ENCODE peak calls at places on chromosome 9, in four cellular contexts. D is WTC11, L is heart right ventricle, A is nephron progenitor cell. K is an unnamed sample.

GRCh38 chr9:134811673-134812668 is 68.6 kb upstream of the FCN2 start:
- DNase-seq in D (peak), L (no peak), A (no peak), K (no peak)

GRCh38 chr9:77218612-77219011 is 41.3 kb downstream of the VPS13A start:
- DNase-seq in D (no peak), L (no peak), A (no peak), K (no peak)

GRCh38 chr9:71744754-71745521 is 23.4 kb downstream of the CEMIP2 start:
- DNase-seq in L (no peak), A (no peak), D (no peak), K (no peak)

GRCh38 chr9:32395483-32396216 is 11.2 kb downstream of the ACO1 start:
- DNase-seq in D (no peak), L (peak), A (no peak), K (no peak)

GRCh38 chr9:120413121-120414048 is 166.6 kb downstream of the CDK5RAP2 start:
- DNase-seq in D (peak), L (no peak), A (no peak), K (no peak)

GRCh38 chr9:28059192-28059591 is 485.9 kb upstream of the C9orf72 start:
- DNase-seq in L (no peak), A (no peak), D (no peak), K (no peak)

GRCh38 chr9:5999443-6000104 is 15.8 kb downstream of the RANBP6 start:
- DNase-seq in D (no peak), A (no peak), L (no peak), K (no peak)

GRCh38 chr9:107504585-107505455 is 15.3 kb upstream of the KLF4 start:
- DNase-seq in A (no peak), L (no peak), D (no peak), K (no peak)

GRCh38 chr9:129755151-129755550 is 2.3 kb upstream of the PTGES start:
- DNase-seq in A (no peak), D (no peak), L (no peak), K (no peak)

GRCh38 chr9:81596671-81597426 is 92.5 kb downstream of the TLE1 start:
- DNase-seq in L (no peak), A (no peak), D (no peak), K (no peak)

GRCh38 chr9:125541840-125542243 is 165.2 kb downstream of the MAPKAP1 start:
- DNase-seq in D (no peak), A (no peak), L (peak), K (no peak)

DNA sequence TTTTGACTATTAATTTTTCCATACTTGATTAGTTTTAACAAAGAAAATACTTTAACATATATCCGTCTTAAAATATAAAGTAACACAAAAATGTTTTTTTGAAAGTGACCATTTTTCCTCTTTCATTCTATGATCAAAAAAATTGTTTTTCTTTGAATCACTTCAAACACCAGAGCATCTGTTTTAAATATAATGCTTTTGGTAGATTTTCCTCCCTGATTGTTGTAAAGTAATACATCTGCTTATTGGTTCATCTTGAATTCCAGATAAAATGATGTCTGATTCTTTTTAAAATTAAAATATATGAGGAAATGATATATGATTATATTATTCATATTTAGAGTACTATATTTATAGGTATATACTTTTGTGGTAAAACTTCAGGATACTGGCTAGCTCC is 76.2 kb upstream of the LPAR1 start:
- DNase-seq in A (no peak), L (no peak), D (no peak), K (no peak)
- TF ChIP-seq CTCF in A (no peak), L (no peak), D (no peak), K (no peak)

GRCh38 chr9:95181845-95182244 is 135.7 kb downstream of the FANCC start:
- DNase-seq in D (no peak), L (no peak), A (no peak), K (no peak)

GRCh38 chr9:95177617-95178016 is 139.9 kb downstream of the FANCC start:
- DNase-seq in D (no peak), L (no peak), A (no peak), K (no peak)

GRCh38 chr9:95185931-95186330 is 131.6 kb downstream of the FANCC start:
- DNase-seq in A (no peak), L (no peak), D (no peak), K (no peak)

GRCh38 chr9:95181226-95181818 is 136.2 kb downstream of the FANCC start:
- DNase-seq in D (no peak), L (no peak), A (no peak), K (no peak)

GRCh38 chr9:95182854-95183563 is 134.5 kb downstream of the FANCC start:
- DNase-seq in L (no peak), D (peak), A (no peak), K (no peak)
- TF ChIP-seq CTCF in L (peak), D (peak), A (peak), K (peak)

GRCh38 chr9:117616436-117616835 is 87.8 kb upstream of the TLR4 start:
- DNase-seq in L (no peak), A (no peak), D (no peak), K (no peak)

GRCh38 chr9:117624106-117624505 is 80.1 kb upstream of the TLR4 start:
- DNase-seq in D (no peak), A (no peak), L (no peak), K (no peak)

GRCh38 chr9:117625154-117625553 is 79.0 kb upstream of the TLR4 start:
- DNase-seq in D (no peak), A (no peak), L (no peak), K (no peak)

DNA sequence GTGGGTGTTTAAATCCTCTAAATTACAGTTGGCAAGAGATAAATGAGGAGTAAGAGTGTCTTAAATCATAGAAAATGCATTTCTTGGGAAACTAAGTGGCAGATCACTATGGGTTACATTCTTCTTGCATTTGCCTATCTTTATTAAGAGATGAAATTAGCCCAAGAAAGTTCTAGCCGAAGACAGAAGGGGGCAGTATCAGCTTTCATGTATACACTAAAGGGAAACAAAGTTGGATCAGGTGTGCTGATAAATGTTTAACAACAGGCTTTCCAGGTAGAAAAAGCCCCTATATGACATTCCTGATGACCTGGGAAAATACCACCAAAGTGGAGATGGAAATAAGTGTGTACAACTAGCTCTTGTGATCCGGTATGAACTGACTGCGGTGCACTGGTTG is 81.9 kb upstream of the TLR4 start:
- DNase-seq in L (no peak), D (no peak), A (no peak), K (no peak)
- TF ChIP-seq CTCF in L (no peak), D (no peak), A (no peak), K (peak)

GRCh38 chr9:109086221-109086620 is 33.5 kb downstream of the TMEM245 start:
- DNase-seq in L (no peak), D (no peak), A (no peak), K (no peak)
- TF ChIP-seq CTCF in L (no peak), D (no peak), A (no peak), K (no peak)

GRCh38 chr9:22005083-22005699 is 3.9 kb downstream of the CDKN2B start:
- DNase-seq in A (peak), D (peak), L (no peak), K (no peak)
- TF ChIP-seq CTCF in A (no peak), D (no peak), L (no peak), K (peak)

DNA sequence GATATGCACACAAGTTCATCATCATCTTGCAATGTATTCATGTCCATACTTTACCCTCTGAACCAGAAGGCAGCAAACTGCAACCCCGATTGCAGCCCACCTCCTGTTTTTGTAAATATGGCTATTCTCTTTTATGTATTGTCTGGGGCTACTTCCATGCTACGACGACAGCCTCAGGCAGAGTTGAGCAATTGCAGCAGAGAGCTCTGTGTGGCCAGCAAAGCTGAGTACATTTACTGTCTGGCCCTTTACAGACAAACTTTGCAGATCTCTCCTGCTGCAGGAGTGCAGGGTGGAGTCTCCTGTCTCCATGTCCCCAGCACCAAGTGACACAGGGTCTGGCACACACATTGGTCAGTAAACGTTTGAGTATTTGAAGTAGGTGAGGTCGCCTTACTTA is 27.0 kb downstream of the PRRC2B start:
- DNase-seq in D (no peak), A (no peak), L (no peak), K (no peak)
- TF ChIP-seq CTCF in D (no peak), A (no peak), L (peak), K (no peak)

DNA sequence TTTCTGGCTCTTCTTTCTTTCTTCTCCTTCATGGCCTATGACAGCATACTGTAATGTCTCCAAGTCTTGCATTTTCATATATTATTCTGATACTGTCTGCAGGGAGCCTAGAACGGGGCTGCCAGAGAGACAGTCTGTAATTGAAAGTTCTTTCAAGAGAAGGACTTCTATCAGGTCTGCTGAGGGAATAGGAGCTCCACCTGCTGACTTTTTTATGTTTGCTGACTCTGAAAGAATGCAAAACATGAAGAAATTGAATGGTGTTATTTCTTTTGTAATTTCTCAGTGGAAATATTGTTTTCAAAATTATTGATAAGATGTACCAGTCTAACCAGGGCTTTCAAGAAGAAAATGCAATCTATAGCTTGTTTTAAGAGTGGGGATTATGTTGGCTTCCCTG is 121.9 kb upstream of the RFX3 start:
- DNase-seq in L (no peak), D (no peak), A (no peak), K (no peak)
- TF ChIP-seq CTCF in L (no peak), D (no peak), A (no peak), K (no peak)

DNA sequence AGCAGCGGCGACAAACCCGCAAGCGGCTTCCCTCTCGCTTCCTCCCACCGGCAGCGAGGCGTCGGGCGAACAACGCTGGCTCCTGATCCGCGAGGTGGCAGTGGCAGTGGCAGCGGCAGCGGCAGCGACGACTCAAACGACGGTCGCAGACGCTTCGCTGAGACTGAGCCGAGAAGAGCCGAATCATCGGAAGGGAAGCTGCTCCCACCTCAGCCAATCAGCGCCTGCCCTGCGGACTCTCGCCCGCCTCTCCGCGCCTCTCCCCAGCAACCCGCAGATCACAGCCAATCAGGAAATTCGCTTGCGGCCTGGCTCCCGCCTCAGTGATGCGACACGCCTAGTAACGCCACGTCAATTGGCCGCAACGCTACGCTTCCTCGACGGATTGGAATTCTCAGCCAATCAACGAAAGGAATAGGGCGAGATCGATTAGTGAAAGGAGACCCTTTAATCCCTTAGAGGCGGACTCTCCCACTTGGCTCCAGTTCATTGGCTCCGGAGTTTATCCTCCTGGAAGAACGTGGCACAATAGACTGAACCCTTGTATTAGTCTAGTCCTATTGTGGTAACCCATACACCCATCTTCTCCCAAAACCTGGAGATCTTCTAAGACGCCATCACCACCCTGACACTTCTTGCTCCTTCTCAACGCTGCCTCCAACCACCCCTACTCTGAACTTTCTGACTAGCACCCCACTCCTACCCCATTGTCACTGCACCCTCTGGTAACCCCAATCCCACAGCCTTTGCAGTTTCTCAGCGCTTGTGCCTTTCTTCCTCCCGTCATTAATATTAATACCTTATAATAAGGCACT is at the start of gene VCP:
- DNase-seq in D (peak), L (peak), A (peak), K (peak)
- TF ChIP-seq CTCF in D (no peak), L (no peak), A (no peak), K (no peak)

K was measured in type B pancreatic cell.